ENCODE peak calls at places on chromosomes 5 and 9, in five cellular contexts. One of them, this sample, is unnamed.
A peak's percentile ranks its signal among the peaks of the same experiment; 100 is the strongest.

GRCh38 chr9:19409406-19410194 is 791 bp downstream of the ACER2 start:
- DNase-seq in neural progenitor cell: peak; percentile 64
- DNase-seq in heart left ventricle: peak; percentile 77
- DNase-seq in effector memory CD4-positive, alpha-beta T cell: peak; percentile 5
- DNase-seq in prostate gland: peak; percentile 34
- DNase-seq in this sample: no peak

GRCh38 chr9:135067091-135067710 is 20.3 kb upstream of the OLFM1 start:
- DNase-seq in neural progenitor cell: no peak
- DNase-seq in heart left ventricle: no peak
- DNase-seq in prostate gland: no peak
- DNase-seq in effector memory CD4-positive, alpha-beta T cell: no peak
- DNase-seq in this sample: no peak

GRCh38 chr9:129253820-129254381 is 75.8 kb upstream of the IER5L start:
- DNase-seq in effector memory CD4-positive, alpha-beta T cell: no peak
- DNase-seq in prostate gland: no peak
- DNase-seq in heart left ventricle: peak; percentile 85
- DNase-seq in neural progenitor cell: peak; percentile 38
- DNase-seq in this sample: no peak

GRCh38 chr5:1512541-1513291 is 11.0 kb downstream of the LPCAT1 start:
- DNase-seq in prostate gland: no peak
- DNase-seq in effector memory CD4-positive, alpha-beta T cell: no peak
- DNase-seq in heart left ventricle: peak; percentile 13
- DNase-seq in neural progenitor cell: peak; percentile 6
- DNase-seq in this sample: no peak

GRCh38 chr5:170311856-170312405 is 14.4 kb upstream of the LCP2 start:
- DNase-seq in neural progenitor cell: no peak
- DNase-seq in heart left ventricle: no peak
- DNase-seq in effector memory CD4-positive, alpha-beta T cell: no peak
- DNase-seq in prostate gland: no peak
- DNase-seq in this sample: no peak

GRCh38 chr5:74310386-74310785 is 330.1 kb downstream of the ENC1 start:
- DNase-seq in heart left ventricle: no peak
- DNase-seq in effector memory CD4-positive, alpha-beta T cell: no peak
- DNase-seq in neural progenitor cell: no peak
- DNase-seq in prostate gland: no peak
- DNase-seq in this sample: no peak

GRCh38 chr9:135835131-135835530 is 72.2 kb downstream of the CAMSAP1 start:
- DNase-seq in effector memory CD4-positive, alpha-beta T cell: no peak
- DNase-seq in neural progenitor cell: no peak
- DNase-seq in prostate gland: no peak
- DNase-seq in heart left ventricle: no peak
- DNase-seq in this sample: no peak

GRCh38 chr5:129438322-129438721 is 21.8 kb upstream of the ADAMTS19 start:
- DNase-seq in prostate gland: no peak
- DNase-seq in heart left ventricle: no peak
- DNase-seq in neural progenitor cell: no peak
- DNase-seq in effector memory CD4-positive, alpha-beta T cell: no peak
- DNase-seq in this sample: no peak

GRCh38 chr9:109171926-109172325 is 4.9 kb upstream of the FRRS1L start:
- DNase-seq in heart left ventricle: no peak
- DNase-seq in effector memory CD4-positive, alpha-beta T cell: no peak
- DNase-seq in neural progenitor cell: no peak
- DNase-seq in prostate gland: no peak
- DNase-seq in this sample: no peak

GRCh38 chr5:149942199-149942598 is 2.4 kb downstream of the PDE6A start:
- DNase-seq in prostate gland: no peak
- DNase-seq in neural progenitor cell: no peak
- DNase-seq in effector memory CD4-positive, alpha-beta T cell: no peak
- DNase-seq in heart left ventricle: no peak
- DNase-seq in this sample: no peak

GRCh38 chr5:90528704-90529233 is 615 bp downstream of the LYSMD3 start:
- DNase-seq in effector memory CD4-positive, alpha-beta T cell: peak; percentile 19
- DNase-seq in prostate gland: peak; percentile 5
- DNase-seq in heart left ventricle: no peak
- DNase-seq in neural progenitor cell: peak; percentile 21
- DNase-seq in this sample: no peak

GRCh38 chr9:134482226-134482625 is 156.0 kb downstream of the RXRA start:
- DNase-seq in neural progenitor cell: no peak
- DNase-seq in effector memory CD4-positive, alpha-beta T cell: no peak
- DNase-seq in prostate gland: no peak
- DNase-seq in heart left ventricle: no peak
- DNase-seq in this sample: no peak

GRCh38 chr5:163505049-163505474 is 357 bp upstream of the MAT2B start:
- DNase-seq in prostate gland: no peak
- DNase-seq in effector memory CD4-positive, alpha-beta T cell: no peak
- DNase-seq in neural progenitor cell: no peak
- DNase-seq in heart left ventricle: no peak
- DNase-seq in this sample: no peak

GRCh38 chr5:13771011-13771571 is 173.4 kb downstream of the DNAH5 start:
- DNase-seq in effector memory CD4-positive, alpha-beta T cell: no peak
- DNase-seq in heart left ventricle: no peak
- DNase-seq in prostate gland: no peak
- DNase-seq in neural progenitor cell: no peak
- DNase-seq in this sample: no peak

GRCh38 chr9:135220601-135221575 is 133.4 kb downstream of the OLFM1 start:
- DNase-seq in heart left ventricle: no peak
- DNase-seq in neural progenitor cell: no peak
- DNase-seq in prostate gland: no peak
- DNase-seq in effector memory CD4-positive, alpha-beta T cell: no peak
- DNase-seq in this sample: no peak

GRCh38 chr5:107457138-107457537 is 213.6 kb downstream of the EFNA5 start:
- DNase-seq in neural progenitor cell: no peak
- DNase-seq in heart left ventricle: no peak
- DNase-seq in prostate gland: no peak
- DNase-seq in effector memory CD4-positive, alpha-beta T cell: no peak
- DNase-seq in this sample: no peak

GRCh38 chr9:33908749-33909148 is 91.8 kb downstream of the UBE2R2 start:
- DNase-seq in effector memory CD4-positive, alpha-beta T cell: no peak
- DNase-seq in neural progenitor cell: no peak
- DNase-seq in prostate gland: no peak
- DNase-seq in heart left ventricle: no peak
- DNase-seq in this sample: no peak

GRCh38 chr9:88258012-88258411 is 119.7 kb upstream of the SPATA31C2 start:
- DNase-seq in neural progenitor cell: no peak
- DNase-seq in effector memory CD4-positive, alpha-beta T cell: no peak
- DNase-seq in prostate gland: no peak
- DNase-seq in heart left ventricle: peak; percentile 42
- DNase-seq in this sample: no peak

GRCh38 chr9:132161743-132162187 is at the start of gene NTNG2:
- DNase-seq in neural progenitor cell: no peak
- DNase-seq in heart left ventricle: no peak
- DNase-seq in prostate gland: no peak
- DNase-seq in effector memory CD4-positive, alpha-beta T cell: no peak
- DNase-seq in this sample: no peak

DNA sequence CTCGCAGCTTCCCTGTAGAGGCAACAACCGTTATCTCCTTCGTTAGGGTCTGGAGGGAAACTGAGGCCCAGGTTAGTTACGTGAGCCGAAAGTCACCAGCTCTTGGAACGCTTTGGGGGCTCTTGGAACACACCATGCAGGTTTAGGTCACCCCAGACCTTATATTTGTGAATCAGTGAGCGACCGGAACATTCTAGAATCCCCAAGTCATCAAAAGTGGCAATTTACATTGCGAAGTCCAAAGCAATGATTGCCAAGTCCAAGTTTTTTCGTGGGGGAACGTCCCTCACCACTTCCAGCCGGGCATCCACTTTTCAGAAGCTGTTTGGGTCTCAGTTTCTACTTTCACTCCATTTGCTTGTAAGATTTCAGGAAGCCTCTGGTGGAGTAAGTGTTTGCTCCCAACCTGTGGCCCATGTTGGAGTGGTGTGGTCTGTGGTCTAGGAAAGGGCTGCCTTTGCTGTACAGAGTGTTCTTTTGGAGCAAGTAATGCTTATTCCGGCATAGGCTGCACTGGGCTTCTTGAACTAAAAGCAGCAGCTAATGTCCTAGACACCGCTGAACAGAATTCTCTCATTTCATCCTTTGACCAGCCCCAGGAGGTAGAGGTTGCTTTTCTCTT is 32.8 kb upstream of the SPRY4 start:
- DNase-seq in heart left ventricle: no peak
- DNase-seq in effector memory CD4-positive, alpha-beta T cell: no peak
- DNase-seq in prostate gland: no peak
- DNase-seq in neural progenitor cell: no peak
- DNase-seq in this sample: no peak
- H3K27ac ChIP-seq in heart left ventricle: peak overlapping the region; percentile 93
- H3K27ac ChIP-seq in effector memory CD4-positive, alpha-beta T cell: peak overlapping the region; percentile 57
- H3K27ac ChIP-seq in prostate gland: peak overlapping the region; percentile 94
- H3K27ac ChIP-seq in neural progenitor cell: no peak overlapping the region
- H3K27ac ChIP-seq in this sample: peak overlapping the region; percentile 45

GRCh38 chr5:6274846-6275543 is 103.4 kb downstream of the MED10 start:
- DNase-seq in heart left ventricle: no peak
- DNase-seq in effector memory CD4-positive, alpha-beta T cell: no peak
- DNase-seq in prostate gland: no peak
- DNase-seq in neural progenitor cell: no peak
- DNase-seq in this sample: no peak
- H3K27ac ChIP-seq in heart left ventricle: no peak overlapping the region
- H3K27ac ChIP-seq in effector memory CD4-positive, alpha-beta T cell: no peak overlapping the region
- H3K27ac ChIP-seq in prostate gland: no peak overlapping the region
- H3K27ac ChIP-seq in neural progenitor cell: no peak overlapping the region
- H3K27ac ChIP-seq in this sample: no peak overlapping the region

GRCh38 chr5:38434981-38435710 is 121.3 kb downstream of the LIFR start:
- DNase-seq in effector memory CD4-positive, alpha-beta T cell: no peak
- DNase-seq in prostate gland: no peak
- DNase-seq in neural progenitor cell: no peak
- DNase-seq in heart left ventricle: no peak
- DNase-seq in this sample: no peak
- H3K27ac ChIP-seq in effector memory CD4-positive, alpha-beta T cell: no peak overlapping the region
- H3K27ac ChIP-seq in prostate gland: no peak overlapping the region
- H3K27ac ChIP-seq in neural progenitor cell: no peak overlapping the region
- H3K27ac ChIP-seq in heart left ventricle: no peak overlapping the region
- H3K27ac ChIP-seq in this sample: no peak overlapping the region

DNA sequence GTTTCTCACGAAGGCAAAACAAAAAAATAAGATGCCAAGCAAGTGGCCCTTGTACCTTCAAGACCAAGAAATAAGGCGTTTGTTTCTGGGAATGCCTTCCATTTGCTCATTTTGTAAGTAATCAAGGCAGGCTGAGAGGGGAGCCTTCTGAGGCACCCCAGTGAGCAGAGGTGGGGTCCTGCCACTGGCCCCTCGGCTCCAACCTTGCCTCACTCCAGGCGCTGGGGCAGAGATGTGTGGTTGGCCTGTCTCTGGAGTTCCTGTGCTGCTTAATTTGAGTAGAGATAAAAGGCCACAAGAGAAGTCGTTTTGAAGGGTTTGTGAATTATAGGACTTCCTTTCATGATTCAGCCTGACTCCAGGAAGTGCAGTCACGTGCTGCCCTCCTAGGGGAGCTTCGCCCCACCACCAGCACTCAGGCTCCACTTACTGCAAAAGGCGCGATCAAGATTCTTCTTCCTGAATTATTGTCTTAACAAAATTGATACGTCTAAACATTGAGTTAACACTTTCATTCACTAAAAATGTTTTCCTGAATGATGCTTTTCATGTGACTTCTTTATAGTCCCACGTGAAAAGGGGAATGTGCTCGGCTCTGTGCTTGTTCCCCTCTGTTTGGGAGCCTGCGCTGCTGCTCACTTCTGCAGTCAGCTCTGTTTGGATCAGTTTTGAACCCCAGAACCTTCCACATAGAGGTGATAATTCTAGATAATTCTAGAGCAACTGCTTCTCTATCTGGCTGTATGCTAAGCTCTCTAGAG is 13.7 kb downstream of the SYK start:
- DNase-seq in prostate gland: no peak
- DNase-seq in effector memory CD4-positive, alpha-beta T cell: no peak
- DNase-seq in heart left ventricle: no peak
- DNase-seq in neural progenitor cell: no peak
- DNase-seq in this sample: no peak
- H3K27ac ChIP-seq in prostate gland: no peak overlapping the region
- H3K27ac ChIP-seq in effector memory CD4-positive, alpha-beta T cell: no peak overlapping the region
- H3K27ac ChIP-seq in heart left ventricle: no peak overlapping the region
- H3K27ac ChIP-seq in neural progenitor cell: no peak overlapping the region
- H3K27ac ChIP-seq in this sample: no peak overlapping the region

GRCh38 chr5:142701673-142702311 is 15.9 kb upstream of the FGF1 start:
- DNase-seq in heart left ventricle: no peak
- DNase-seq in neural progenitor cell: no peak
- DNase-seq in effector memory CD4-positive, alpha-beta T cell: no peak
- DNase-seq in prostate gland: no peak
- DNase-seq in this sample: no peak
- H3K27ac ChIP-seq in heart left ventricle: no peak overlapping the region
- H3K27ac ChIP-seq in neural progenitor cell: no peak overlapping the region
- H3K27ac ChIP-seq in effector memory CD4-positive, alpha-beta T cell: no peak overlapping the region
- H3K27ac ChIP-seq in prostate gland: no peak overlapping the region
- H3K27ac ChIP-seq in this sample: no peak overlapping the region

DNA sequence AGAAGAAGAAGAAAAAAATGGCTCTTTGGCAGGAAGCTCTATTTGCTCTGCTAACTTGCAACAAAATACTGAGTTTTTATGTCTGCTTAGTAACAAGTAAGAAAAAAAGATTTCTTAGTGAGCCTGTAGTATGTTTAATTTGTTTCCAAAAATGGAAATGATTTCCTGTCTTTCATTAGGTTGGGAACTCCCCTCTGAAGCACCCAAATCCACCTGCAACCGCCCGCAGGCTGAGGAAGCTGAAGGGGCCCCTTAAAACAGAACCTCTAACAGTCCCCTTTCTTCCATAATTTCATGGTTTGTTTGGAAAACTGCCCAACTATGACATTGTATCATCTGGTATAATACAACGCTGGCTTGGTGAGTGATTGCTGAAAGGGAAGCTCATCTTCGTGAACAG is 215.6 kb downstream of the FSTL4 start:
- DNase-seq in heart left ventricle: no peak
- DNase-seq in effector memory CD4-positive, alpha-beta T cell: no peak
- DNase-seq in prostate gland: no peak
- DNase-seq in neural progenitor cell: no peak
- DNase-seq in this sample: no peak
- H3K27ac ChIP-seq in heart left ventricle: no peak overlapping the region
- H3K27ac ChIP-seq in effector memory CD4-positive, alpha-beta T cell: no peak overlapping the region
- H3K27ac ChIP-seq in prostate gland: no peak overlapping the region
- H3K27ac ChIP-seq in neural progenitor cell: peak overlapping the region; percentile 83
- H3K27ac ChIP-seq in this sample: no peak overlapping the region

GRCh38 chr9:137761032-137761431 is 116.5 kb upstream of the CACNA1B start:
- DNase-seq in neural progenitor cell: no peak
- DNase-seq in heart left ventricle: no peak
- DNase-seq in effector memory CD4-positive, alpha-beta T cell: no peak
- DNase-seq in prostate gland: no peak
- DNase-seq in this sample: no peak
- H3K27ac ChIP-seq in neural progenitor cell: no peak overlapping the region
- H3K27ac ChIP-seq in heart left ventricle: no peak overlapping the region
- H3K27ac ChIP-seq in effector memory CD4-positive, alpha-beta T cell: no peak overlapping the region
- H3K27ac ChIP-seq in prostate gland: no peak overlapping the region
- H3K27ac ChIP-seq in this sample: no peak overlapping the region

GRCh38 chr5:61162832-61163567 is 732 bp upstream of the SMIM15 start:
- DNase-seq in prostate gland: peak; percentile 60
- DNase-seq in neural progenitor cell: peak; percentile 15
- DNase-seq in effector memory CD4-positive, alpha-beta T cell: no peak
- DNase-seq in heart left ventricle: no peak
- DNase-seq in this sample: no peak

GRCh38 chr5:61171479-61171878 is 9.2 kb upstream of the SMIM15 start:
- DNase-seq in effector memory CD4-positive, alpha-beta T cell: no peak
- DNase-seq in prostate gland: no peak
- DNase-seq in heart left ventricle: no peak
- DNase-seq in neural progenitor cell: no peak
- DNase-seq in this sample: no peak

GRCh38 chr5:61163905-61164304 is 1.6 kb upstream of the SMIM15 start:
- DNase-seq in neural progenitor cell: no peak
- DNase-seq in prostate gland: no peak
- DNase-seq in effector memory CD4-positive, alpha-beta T cell: no peak
- DNase-seq in heart left ventricle: no peak
- DNase-seq in this sample: no peak

GRCh38 chr5:61167382-61167781 is 5.1 kb upstream of the SMIM15 start:
- DNase-seq in effector memory CD4-positive, alpha-beta T cell: no peak
- DNase-seq in prostate gland: peak; percentile 16
- DNase-seq in neural progenitor cell: no peak
- DNase-seq in heart left ventricle: no peak
- DNase-seq in this sample: no peak

GRCh38 chr5:61168951-61169350 is 6.7 kb upstream of the SMIM15 start:
- DNase-seq in neural progenitor cell: no peak
- DNase-seq in heart left ventricle: no peak
- DNase-seq in prostate gland: no peak
- DNase-seq in effector memory CD4-positive, alpha-beta T cell: no peak
- DNase-seq in this sample: no peak
- H3K27ac ChIP-seq in neural progenitor cell: no peak overlapping the region
- H3K27ac ChIP-seq in heart left ventricle: no peak overlapping the region
- H3K27ac ChIP-seq in prostate gland: no peak overlapping the region
- H3K27ac ChIP-seq in effector memory CD4-positive, alpha-beta T cell: no peak overlapping the region
- H3K27ac ChIP-seq in this sample: no peak overlapping the region

This sample was measured in substantia nigra.